ENCODE peak calls at places on chromosomes 16 and 17, in four cellular contexts. One of them, this sample, is unnamed.
A peak's percentile ranks its signal among the peaks of the same experiment; 100 is the strongest.

GRCh38 chr16:51181495-51181795 is 30.4 kb upstream of the SALL1 start:
- DNase-seq in CD8-positive, alpha-beta T cell: no peak
- DNase-seq in IMR-90: peak; percentile 19
- DNase-seq in BE2C: no peak
- DNase-seq in this sample: no peak

GRCh38 chr17:66535611-66536010 is 233.2 kb downstream of the PRKCA start:
- DNase-seq in CD8-positive, alpha-beta T cell: no peak
- DNase-seq in IMR-90: no peak
- DNase-seq in BE2C: no peak
- DNase-seq in this sample: no peak

GRCh38 chr17:74457146-74457819 is 9.2 kb upstream of the CD300A start:
- DNase-seq in IMR-90: peak; percentile 30
- DNase-seq in CD8-positive, alpha-beta T cell: peak; percentile 83
- DNase-seq in BE2C: peak; percentile 82
- DNase-seq in this sample: peak; percentile 84

GRCh38 chr16:56353054-56353921 is 72.1 kb downstream of the AMFR start:
- DNase-seq in CD8-positive, alpha-beta T cell: no peak
- DNase-seq in BE2C: no peak
- DNase-seq in IMR-90: no peak
- DNase-seq in this sample: no peak

GRCh38 chr17:10754109-10754508 is 24.3 kb upstream of the TMEM220 start:
- DNase-seq in BE2C: peak; percentile 41
- DNase-seq in CD8-positive, alpha-beta T cell: no peak
- DNase-seq in IMR-90: peak; percentile 11
- DNase-seq in this sample: peak; percentile 37

GRCh38 chr17:1617620-1618174 is 10.9 kb downstream of the SLC43A2 start:
- DNase-seq in BE2C: no peak
- DNase-seq in IMR-90: peak; percentile 77
- DNase-seq in CD8-positive, alpha-beta T cell: no peak
- DNase-seq in this sample: no peak

GRCh38 chr17:27572665-27573064 is 58.3 kb upstream of the LGALS9 start:
- DNase-seq in IMR-90: peak; percentile 77
- DNase-seq in CD8-positive, alpha-beta T cell: no peak
- DNase-seq in BE2C: no peak
- DNase-seq in this sample: no peak

GRCh38 chr17:28908640-28909098 is 5.8 kb upstream of the DHRS13 start:
- DNase-seq in BE2C: no peak
- DNase-seq in CD8-positive, alpha-beta T cell: no peak
- DNase-seq in IMR-90: peak; percentile 91
- DNase-seq in this sample: no peak

GRCh38 chr16:30113031-30113710 is at the start of gene GDPD3:
- DNase-seq in BE2C: peak; percentile 59
- DNase-seq in CD8-positive, alpha-beta T cell: no peak
- DNase-seq in IMR-90: no peak
- DNase-seq in this sample: no peak

DNA sequence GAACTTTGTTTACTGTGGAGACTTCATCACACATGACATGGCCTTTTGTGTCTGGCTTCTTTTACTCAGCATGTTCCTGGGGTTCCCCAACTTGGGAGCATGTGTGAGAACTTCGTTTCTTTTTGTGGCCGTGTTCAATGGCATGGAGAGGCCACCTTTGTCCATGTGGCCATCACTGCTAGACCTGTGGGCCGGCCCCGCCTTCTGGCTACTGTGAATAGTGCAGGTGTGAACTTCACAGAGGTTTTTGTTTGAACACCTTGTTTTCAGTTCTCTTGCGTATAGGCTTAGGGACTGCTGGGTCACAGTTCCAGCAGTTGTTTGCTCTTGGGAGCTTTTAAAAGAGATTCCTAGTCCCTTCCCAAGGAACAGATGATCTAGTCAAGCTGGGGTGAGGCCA is 5.7 kb upstream of the SLC38A8 start:
- DNase-seq in IMR-90: no peak
- DNase-seq in BE2C: no peak
- DNase-seq in CD8-positive, alpha-beta T cell: no peak
- DNase-seq in this sample: no peak
- TF ChIP-seq CTCF in IMR-90: no peak
- TF ChIP-seq CTCF in BE2C: no peak
- TF ChIP-seq CTCF in CD8-positive, alpha-beta T cell: no peak
- TF ChIP-seq CTCF in this sample: peak; percentile 23

DNA sequence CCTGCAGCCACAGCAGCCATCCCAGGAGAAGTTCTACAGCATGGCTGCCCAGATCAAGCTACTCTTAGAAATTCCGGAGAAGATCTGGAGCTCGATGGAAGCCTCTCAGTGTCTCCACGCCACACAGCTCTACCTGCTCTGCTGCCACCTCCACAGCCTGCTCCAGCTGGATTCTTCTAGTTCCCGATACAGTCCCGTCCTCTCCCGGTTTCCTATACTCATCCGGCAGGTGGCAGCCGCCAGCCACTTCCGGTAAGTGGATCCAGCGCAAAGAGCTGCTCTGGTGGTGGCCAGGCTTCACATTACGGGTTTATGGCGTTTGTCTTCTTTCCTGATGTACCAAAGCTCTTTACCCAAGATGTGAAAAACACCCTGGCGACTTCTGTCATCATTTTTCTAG is 3.6 kb downstream of the COG1 start:
- DNase-seq in BE2C: peak; percentile 82
- DNase-seq in CD8-positive, alpha-beta T cell: no peak
- DNase-seq in IMR-90: no peak
- DNase-seq in this sample: peak; percentile 33
- TF ChIP-seq CTCF in BE2C: peak; percentile 78
- TF ChIP-seq CTCF in CD8-positive, alpha-beta T cell: no peak
- TF ChIP-seq CTCF in IMR-90: peak; percentile 20
- TF ChIP-seq CTCF in this sample: peak; percentile 31

GRCh38 chr16:66508261-66508913 is 41.5 kb downstream of the TK2 start:
- DNase-seq in BE2C: no peak
- DNase-seq in CD8-positive, alpha-beta T cell: no peak
- DNase-seq in IMR-90: no peak
- DNase-seq in this sample: no peak
- TF ChIP-seq CTCF in BE2C: no peak
- TF ChIP-seq CTCF in CD8-positive, alpha-beta T cell: no peak
- TF ChIP-seq CTCF in IMR-90: no peak
- TF ChIP-seq CTCF in this sample: no peak

GRCh38 chr17:6843241-6843890 is 11.8 kb upstream of the TEKT1 start:
- DNase-seq in IMR-90: peak; percentile 52
- DNase-seq in BE2C: no peak
- DNase-seq in CD8-positive, alpha-beta T cell: no peak
- DNase-seq in this sample: no peak
- TF ChIP-seq CTCF in IMR-90: peak; percentile 50
- TF ChIP-seq CTCF in BE2C: peak; percentile 29
- TF ChIP-seq CTCF in CD8-positive, alpha-beta T cell: peak; percentile 66
- TF ChIP-seq CTCF in this sample: peak; percentile 65

GRCh38 chr16:2016407-2016922 is 3.1 kb upstream of the NPW start:
- DNase-seq in CD8-positive, alpha-beta T cell: no peak
- DNase-seq in IMR-90: no peak
- DNase-seq in BE2C: peak; percentile 64
- DNase-seq in this sample: peak; percentile 49
- TF ChIP-seq CTCF in CD8-positive, alpha-beta T cell: peak; percentile 16
- TF ChIP-seq CTCF in IMR-90: peak; percentile 32
- TF ChIP-seq CTCF in BE2C: peak; percentile 65
- TF ChIP-seq CTCF in this sample: peak; percentile 49

DNA sequence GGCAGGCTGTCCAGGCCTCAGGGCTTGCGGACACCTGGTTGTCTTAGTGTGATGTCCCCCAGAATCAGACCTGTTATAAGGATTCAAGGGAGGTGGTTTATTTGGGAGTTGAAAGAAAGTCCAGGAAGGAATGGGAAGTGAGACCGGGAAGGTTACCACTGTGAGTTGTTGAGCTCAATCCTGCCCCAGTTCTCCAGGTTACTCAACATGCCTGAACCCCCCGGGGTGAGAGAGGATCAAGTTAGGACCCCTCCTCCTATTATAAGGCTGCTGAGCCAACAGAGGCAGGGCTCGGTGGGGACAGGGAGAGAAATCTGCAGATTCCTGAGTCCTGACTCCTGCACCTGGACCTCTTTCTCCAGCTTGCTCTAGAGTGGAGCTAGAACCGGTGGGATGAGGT is 86.4 kb downstream of the MRM1 start:
- DNase-seq in BE2C: no peak
- DNase-seq in IMR-90: no peak
- DNase-seq in CD8-positive, alpha-beta T cell: no peak
- DNase-seq in this sample: no peak
- TF ChIP-seq CTCF in BE2C: no peak
- TF ChIP-seq CTCF in IMR-90: no peak
- TF ChIP-seq CTCF in CD8-positive, alpha-beta T cell: no peak
- TF ChIP-seq CTCF in this sample: no peak

DNA sequence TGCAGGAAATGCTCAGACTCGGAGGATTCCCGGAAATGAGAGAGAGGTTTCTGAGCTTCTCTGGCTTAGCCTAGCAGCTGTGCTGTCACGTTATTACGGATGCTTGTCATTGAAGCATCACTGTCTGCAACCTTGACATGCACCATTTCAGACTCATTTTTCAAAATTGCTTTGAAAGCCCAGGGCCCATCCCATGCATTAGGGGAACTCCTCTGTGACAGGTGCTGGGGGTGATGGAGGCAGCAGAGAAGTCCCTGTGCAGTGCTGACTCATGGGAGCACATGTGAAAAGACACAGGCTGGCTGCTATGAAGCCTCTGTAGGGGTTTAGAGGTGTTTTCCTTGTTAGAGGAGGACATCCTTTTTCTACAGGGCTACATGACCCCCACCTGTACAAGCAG is 214.0 kb upstream of the MPHOSPH6 start:
- DNase-seq in BE2C: no peak
- DNase-seq in IMR-90: no peak
- DNase-seq in CD8-positive, alpha-beta T cell: no peak
- DNase-seq in this sample: no peak
- TF ChIP-seq CTCF in BE2C: no peak
- TF ChIP-seq CTCF in IMR-90: no peak
- TF ChIP-seq CTCF in CD8-positive, alpha-beta T cell: no peak
- TF ChIP-seq CTCF in this sample: no peak

GRCh38 chr16:87380875-87381274 is 2.7 kb downstream of the FBXO31 start:
- DNase-seq in CD8-positive, alpha-beta T cell: no peak
- DNase-seq in IMR-90: peak; percentile 61
- DNase-seq in BE2C: no peak
- DNase-seq in this sample: no peak
- TF ChIP-seq CTCF in CD8-positive, alpha-beta T cell: no peak
- TF ChIP-seq CTCF in IMR-90: no peak
- TF ChIP-seq CTCF in BE2C: peak; percentile 9
- TF ChIP-seq CTCF in this sample: no peak

This sample was measured in nephron progenitor cell.